ENCODE peak calls at places on chromosomes 2 and 18, in four cellular contexts. P is midbrain, C is skeletal muscle cell, O is osteocyte. X is an unnamed sample.

GRCh38 chr2:29113891-29114321 is 1.3 kb upstream of the CLIP4 start:
- DNase-seq in C (peak), O (no peak), P (no peak), X (no peak)

GRCh38 chr2:233999182-233999581 is 51.3 kb upstream of the SPP2 start:
- DNase-seq in P (no peak), O (no peak), C (no peak), X (no peak)

GRCh38 chr18:58903533-58903932 is 38.9 kb downstream of the ZNF532 start:
- DNase-seq in O (no peak), P (no peak), C (no peak), X (no peak)

GRCh38 chr2:178306351-178307073 is 112.2 kb downstream of the OSBPL6 start:
- DNase-seq in C (no peak), P (no peak), O (no peak), X (peak)

GRCh38 chr2:223169830-223170605 is 118.0 kb downstream of the KCNE4 start:
- DNase-seq in O (no peak), P (no peak), C (no peak), X (no peak)

GRCh38 chr18:26621161-26622026 is 73.0 kb upstream of the KCTD1 start:
- DNase-seq in P (peak), C (no peak), O (no peak), X (peak)

GRCh38 chr2:53312721-53313120 is 454.9 kb upstream of the CHAC2 start:
- DNase-seq in C (no peak), P (no peak), O (no peak), X (no peak)

GRCh38 chr2:53515435-53516332 is 251.9 kb upstream of the CHAC2 start:
- DNase-seq in P (peak), C (no peak), O (no peak), X (no peak)

GRCh38 chr18:68244786-68245185 is 470.1 kb downstream of the TMX3 start:
- DNase-seq in P (no peak), O (no peak), C (peak), X (no peak)

GRCh38 chr2:120871881-120872620 is 136.4 kb downstream of the GLI2 start:
- DNase-seq in O (no peak), P (no peak), C (no peak), X (no peak)

GRCh38 chr18:58097127-58097906 is 53.3 kb downstream of the NEDD4L start:
- DNase-seq in C (no peak), O (no peak), P (no peak), X (no peak)

GRCh38 chr18:2994603-2995432 is 18.1 kb downstream of the LPIN2 start:
- DNase-seq in P (no peak), O (no peak), C (no peak), X (no peak)

GRCh38 chr18:67386028-67386427 is 130.5 kb downstream of the DSEL start:
- DNase-seq in C (no peak), P (no peak), O (no peak), X (no peak)

GRCh38 chr2:95025406-95026319 is at the start of gene MAL:
- DNase-seq in C (no peak), O (no peak), P (peak), X (no peak)

GRCh38 chr18:28711096-28711495 is 534.2 kb upstream of the CDH2 start:
- DNase-seq in O (no peak), C (no peak), P (no peak), X (no peak)

GRCh38 chr2:30110773-30111172 is 36.0 kb upstream of the YPEL5 start:
- DNase-seq in C (no peak), O (no peak), P (no peak), X (no peak)

GRCh38 chr2:43221660-43222471 is 4.5 kb downstream of the ZFP36L2 start:
- DNase-seq in C (peak), O (peak), P (peak), X (no peak)

X was measured in GM12864.